ENCODE peak calls at places on chromosomes 4 and X, in six cellular contexts. S, O, F, Y, H and K are unnamed samples.

GRCh38 chrX:71163010-71163409 is 18.4 kb downstream of the NLGN3 start:
- DNase-seq in H (no peak), O (no peak), S (no peak), F (no peak), Y (no peak), K (no peak)

GRCh38 chr4:5716391-5716790 is 5.4 kb downstream of the EVC start:
- DNase-seq in S (no peak), O (no peak), H (no peak), F (no peak), Y (no peak), K (no peak)

GRCh38 chrX:5916945-5917344 is 311.7 kb downstream of the NLGN4X start:
- DNase-seq in F (no peak), H (no peak), Y (no peak), S (no peak), O (no peak), K (peak)

GRCh38 chrX:8429692-8430249 is 34.9 kb upstream of the VCX3B start:
- DNase-seq in S (no peak), H (no peak), F (no peak), Y (no peak), O (no peak), K (no peak)

GRCh38 chrX:926991-927390 is 285.5 kb downstream of the CRLF2 start:
- DNase-seq in O (no peak), Y (no peak), S (no peak), F (no peak), H (no peak), K (no peak)

GRCh38 chr4:7774301-7775019 is 165.2 kb downstream of the AFAP1 start:
- DNase-seq in S (no peak), H (no peak), O (no peak), F (no peak), Y (no peak), K (no peak)

GRCh38 chr4:4296283-4296846 is 6.3 kb downstream of the ZBTB49 start:
- DNase-seq in S (no peak), F (no peak), O (no peak), H (no peak), Y (no peak), K (no peak)

GRCh38 chr4:121939690-121940089 is 12.2 kb downstream of the TRPC3 start:
- DNase-seq in F (no peak), S (no peak), O (no peak), H (no peak), Y (no peak), K (no peak)

GRCh38 chrX:13898084-13898483 is 81.2 kb upstream of the GPM6B start:
- DNase-seq in S (no peak), H (no peak), O (peak), F (peak), Y (peak), K (peak)

GRCh38 chr4:122758033-122758432 is 25.5 kb downstream of the BBS12 start:
- DNase-seq in O (peak), S (no peak), F (no peak), Y (peak), H (no peak), K (no peak)

GRCh38 chr4:117164338-117164737 is 79.0 kb upstream of the TRAM1L1 start:
- DNase-seq in S (no peak), H (no peak), O (peak), Y (no peak), F (no peak), K (no peak)

GRCh38 chr4:166169111-166169510 is 296.1 kb downstream of the TLL1 start:
- DNase-seq in O (peak), H (no peak), F (no peak), Y (peak), S (no peak), K (peak)

GRCh38 chr4:116926631-116927295 is 158.6 kb downstream of the TRAM1L1 start:
- DNase-seq in H (no peak), Y (no peak), S (no peak), O (no peak), F (peak), K (no peak)

GRCh38 chr4:11702886-11703555 is 274.3 kb upstream of the HS3ST1 start:
- DNase-seq in O (no peak), Y (no peak), S (no peak), F (peak), H (no peak), K (no peak)

GRCh38 chr4:19944251-19944650 is 307.5 kb upstream of the SLIT2 start:
- DNase-seq in H (no peak), Y (no peak), S (no peak), O (peak), F (peak), K (no peak)

GRCh38 chrX:14920196-14920595 is 47.0 kb downstream of the MOSPD2 start:
- DNase-seq in H (no peak), S (no peak), O (no peak), F (no peak), Y (peak), K (no peak)

GRCh38 chr4:97498875-97499274 is 644.4 kb downstream of the STPG2 start:
- DNase-seq in S (no peak), O (no peak), Y (peak), H (no peak), F (peak), K (no peak)

GRCh38 chr4:96305030-96305429 is 465.1 kb downstream of the PDHA2 start:
- DNase-seq in Y (no peak), F (no peak), S (no peak), O (peak), H (no peak), K (no peak)

GRCh38 chr4:119210760-119211159 is 1.8 kb upstream of the USP53 start:
- DNase-seq in S (no peak), F (peak), Y (peak), H (no peak), O (no peak), K (no peak)

GRCh38 chr4:108303488-108304177 is 134.9 kb upstream of the LEF1 start:
- DNase-seq in Y (peak), F (peak), H (no peak), S (no peak), O (no peak), K (no peak)

GRCh38 chr4:72107456-72107855 is 75.7 kb downstream of the NPFFR2 start:
- DNase-seq in S (no peak), Y (no peak), O (no peak), H (no peak), F (peak), K (no peak)

GRCh38 chr4:16887887-16888286 is 10.6 kb downstream of the LDB2 start:
- DNase-seq in F (no peak), O (peak), Y (no peak), S (no peak), H (no peak), K (no peak)

GRCh38 chr4:16889945-16890344 is 8.5 kb downstream of the LDB2 start:
- DNase-seq in Y (no peak), H (no peak), F (no peak), O (no peak), S (no peak), K (no peak)

GRCh38 chr4:16881151-16881884 is 17.1 kb downstream of the LDB2 start:
- DNase-seq in H (no peak), S (no peak), Y (no peak), F (no peak), O (no peak), K (no peak)

GRCh38 chr4:16883816-16884215 is 14.6 kb downstream of the LDB2 start:
- DNase-seq in H (no peak), S (no peak), Y (no peak), O (no peak), F (no peak), K (no peak)

DNA sequence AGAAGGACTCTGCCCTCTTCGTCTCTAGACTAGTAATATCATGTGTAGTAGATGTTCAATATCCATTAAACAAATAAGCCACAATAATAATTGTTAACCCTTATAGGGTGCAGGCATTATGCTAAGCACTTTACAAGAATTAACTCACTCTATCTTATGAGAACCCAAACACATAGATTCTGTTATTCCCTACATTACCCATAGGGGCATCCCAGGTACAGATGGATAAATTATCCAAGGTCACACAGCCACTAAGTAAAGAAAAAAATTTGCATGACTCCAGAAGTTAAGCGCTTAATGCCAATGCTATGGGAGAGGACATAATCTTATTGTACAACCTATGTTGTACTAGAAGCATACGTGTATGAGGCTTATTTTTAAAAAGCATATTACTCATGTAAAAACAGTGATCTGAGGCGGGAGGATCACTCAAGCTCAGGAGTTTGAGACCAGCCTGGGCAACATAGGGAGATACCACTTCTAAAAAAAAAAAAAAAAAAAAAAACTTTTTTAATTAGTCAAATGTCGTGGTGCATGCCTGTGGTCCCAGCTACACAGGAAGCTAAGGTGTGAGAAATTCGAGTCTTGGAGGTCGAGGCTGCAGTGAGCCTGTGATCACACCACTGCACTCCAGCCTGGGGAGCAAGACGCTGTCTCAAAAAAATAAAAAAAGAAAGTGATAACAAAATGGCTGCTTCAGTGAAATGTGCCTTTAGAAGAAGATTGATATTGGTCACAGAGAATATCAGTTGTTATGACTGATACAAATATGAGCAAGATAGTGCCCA is 13.6 kb downstream of the LDB2 start:
- DNase-seq in H (no peak), Y (no peak), F (no peak), S (no peak), O (no peak), K (peak)
- TF ChIP-seq CTCF in H (no peak), Y (peak), F (no peak), S (no peak), O (no peak), K (no peak)

GRCh38 chr4:140704392-140704955 is 51.7 kb downstream of the TBC1D9 start:
- DNase-seq in F (no peak), H (no peak), S (no peak), O (no peak), Y (no peak), K (no peak)

GRCh38 chr4:140703463-140703862 is 52.7 kb downstream of the TBC1D9 start:
- DNase-seq in F (no peak), H (no peak), Y (peak), O (no peak), S (no peak), K (no peak)

GRCh38 chr4:140704964-140705363 is 51.2 kb downstream of the TBC1D9 start:
- DNase-seq in S (no peak), F (no peak), O (no peak), Y (no peak), H (no peak), K (no peak)

GRCh38 chr4:140705625-140706275 is 50.4 kb downstream of the TBC1D9 start:
- DNase-seq in F (no peak), S (no peak), Y (no peak), H (no peak), O (no peak), K (no peak)

GRCh38 chr4:140702096-140702757 is 54.0 kb downstream of the TBC1D9 start:
- DNase-seq in F (peak), O (no peak), H (no peak), Y (no peak), S (no peak), K (no peak)
- TF ChIP-seq CTCF in F (no peak), O (no peak), H (no peak), Y (no peak), S (no peak), K (no peak)

GRCh38 chr4:76689079-76689817 is 208.7 kb downstream of the SOWAHB start:
- DNase-seq in H (peak), O (peak), S (no peak), F (peak), Y (no peak), K (peak)
- TF ChIP-seq CTCF in H (peak), O (no peak), S (no peak), F (peak), Y (no peak), K (no peak)

GRCh38 chr4:74389494-74389893 is 24.5 kb downstream of the EREG start:
- DNase-seq in F (no peak), Y (no peak), S (no peak), O (no peak), H (no peak), K (no peak)
- TF ChIP-seq CTCF in F (no peak), Y (no peak), S (no peak), O (no peak), H (no peak), K (no peak)

GRCh38 chr4:102387552-102388150 is 42.4 kb upstream of the SLC39A8 start:
- DNase-seq in Y (peak), F (peak), H (no peak), O (no peak), S (no peak), K (no peak)

GRCh38 chr4:102386966-102387365 is 41.7 kb upstream of the SLC39A8 start:
- DNase-seq in H (no peak), Y (no peak), O (no peak), F (no peak), S (no peak), K (no peak)

GRCh38 chr4:102388636-102389035 is 43.4 kb upstream of the SLC39A8 start:
- DNase-seq in H (no peak), Y (peak), F (peak), S (no peak), O (no peak), K (no peak)

GRCh38 chr4:102392033-102392744 is 46.9 kb upstream of the SLC39A8 start:
- DNase-seq in H (no peak), S (no peak), O (no peak), F (no peak), Y (no peak), K (no peak)

DNA sequence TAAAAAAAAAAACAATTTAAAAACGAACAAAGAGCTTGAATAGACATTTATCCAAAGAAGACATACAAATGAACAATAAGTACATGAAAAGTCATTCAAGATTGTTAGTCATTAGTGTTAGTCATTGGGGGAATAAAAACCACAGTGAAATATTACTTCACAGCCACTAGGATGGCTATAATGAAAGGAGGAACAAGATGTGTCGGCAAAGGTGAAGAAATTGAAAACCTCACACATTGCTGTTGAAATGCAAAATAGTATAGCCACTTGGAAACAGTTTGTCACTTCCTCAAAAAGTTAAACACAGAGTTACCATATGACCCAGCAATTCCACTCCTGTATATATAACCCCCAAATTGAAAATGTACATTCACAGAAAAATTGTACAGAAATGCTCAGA is 45.2 kb upstream of the SLC39A8 start:
- DNase-seq in F (peak), H (no peak), S (no peak), Y (peak), O (no peak), K (peak)
- TF ChIP-seq CTCF in F (peak), H (no peak), S (no peak), Y (peak), O (no peak), K (no peak)

DNA sequence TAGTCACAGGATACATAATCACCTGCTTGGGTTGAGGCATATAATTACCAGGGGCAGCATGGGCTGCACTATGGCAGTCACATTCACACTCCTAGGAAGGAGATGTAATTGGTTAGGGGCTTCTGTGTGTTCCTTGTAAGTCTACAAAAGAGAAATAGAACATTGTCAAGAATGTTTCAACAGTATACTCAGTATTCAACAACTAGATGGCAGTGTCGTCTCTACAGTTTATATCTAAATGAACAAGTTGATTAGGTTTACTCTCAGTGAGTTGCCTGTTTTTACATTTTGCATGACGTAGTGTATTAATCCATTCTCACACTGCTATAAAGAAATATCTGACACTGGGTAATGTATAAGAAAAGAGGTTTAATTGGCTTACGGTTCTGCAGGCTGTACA is 50.5 kb upstream of the RAB33B start:
- DNase-seq in O (no peak), H (no peak), Y (no peak), S (no peak), F (no peak), K (no peak)
- TF ChIP-seq CTCF in O (no peak), H (no peak), Y (no peak), S (no peak), F (peak), K (no peak)

DNA sequence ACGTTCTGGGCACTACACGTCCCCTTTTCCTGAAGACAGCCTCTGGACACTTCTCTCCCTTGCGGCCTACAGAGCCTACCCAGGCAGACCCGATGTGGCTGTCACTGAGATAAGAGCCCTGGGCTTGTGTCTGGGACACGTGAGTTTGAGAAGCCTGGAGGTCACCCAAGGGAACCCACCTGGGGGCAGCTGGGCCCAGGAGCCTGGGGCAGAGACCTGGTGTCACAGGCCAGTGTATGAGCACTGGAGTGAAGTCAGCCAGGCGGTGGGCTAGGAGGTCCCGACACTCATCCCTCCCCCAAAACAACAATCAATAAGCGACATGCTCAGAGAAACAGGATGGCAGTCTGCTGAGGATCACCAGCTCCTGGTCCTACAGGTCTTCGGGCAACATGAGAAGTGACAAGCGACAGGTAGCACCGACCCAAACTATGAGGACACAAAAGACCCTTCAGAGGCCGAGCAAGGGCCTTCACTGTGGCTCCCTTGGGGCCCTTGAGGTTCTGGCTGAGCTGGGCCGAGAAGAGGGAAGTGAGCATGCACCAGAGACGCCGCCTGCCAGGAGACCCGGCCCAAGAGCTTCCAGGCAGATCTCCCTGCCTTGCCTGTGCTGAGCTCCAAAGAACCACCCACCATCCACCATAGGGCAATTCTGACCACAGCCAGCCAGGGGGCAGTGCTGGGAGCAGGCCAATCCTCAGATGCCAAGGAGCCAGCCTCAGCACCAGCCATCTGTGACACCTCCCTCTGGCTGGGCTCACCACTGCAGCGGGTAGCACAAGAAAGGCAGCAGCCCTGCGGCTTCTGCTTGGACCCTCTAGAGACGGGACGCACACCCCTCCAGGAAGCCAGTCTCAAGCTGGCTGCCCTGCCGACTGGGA is 11.0 kb upstream of the DUSP9 start:
- DNase-seq in O (peak), H (no peak), S (no peak), F (no peak), Y (peak), K (peak)
- TF ChIP-seq CTCF in O (peak), H (no peak), S (peak), F (peak), Y (peak), K (peak)

DNA sequence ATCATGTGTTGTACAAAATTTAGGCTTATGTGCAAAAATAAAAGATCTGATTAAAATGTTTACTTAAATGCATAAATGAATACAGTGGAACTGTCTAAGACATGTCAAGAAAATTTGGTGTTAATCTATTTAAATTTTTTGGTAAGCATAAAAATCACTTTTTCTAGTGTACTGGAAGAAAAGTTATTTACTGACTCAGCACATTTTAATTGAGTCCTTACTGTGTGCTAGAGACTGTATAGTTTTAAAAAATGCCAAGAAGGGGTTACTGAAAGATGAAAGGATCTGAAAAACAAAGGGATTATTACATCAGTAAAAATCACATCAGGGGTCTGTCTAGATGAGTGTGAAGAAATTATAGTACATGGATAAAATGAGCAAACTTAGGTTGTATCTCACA is 60.6 kb downstream of the RAPGEF2 start:
- DNase-seq in O (no peak), F (no peak), H (no peak), S (no peak), Y (no peak), K (no peak)
- TF ChIP-seq CTCF in O (no peak), F (no peak), H (no peak), S (no peak), Y (no peak), K (no peak)